ENCODE peak calls at places on chromosomes 6 and 20, in seven cellular contexts. One of them, this sample, is unnamed.

GRCh38 chr6:136775548-136775947 is 16.7 kb downstream of the MAP3K5 start:
- DNase-seq in HCT116: no peak
- DNase-seq in SK-N-SH: no peak
- DNase-seq in HepG2: no peak
- DNase-seq in K562: no peak
- DNase-seq in H1: no peak
- DNase-seq in GM12878: no peak
- DNase-seq in this sample: no peak

GRCh38 chr6:148179786-148180185 is 162.9 kb upstream of the SASH1 start:
- DNase-seq in HCT116: peak; percentile 10
- DNase-seq in SK-N-SH: no peak
- DNase-seq in HepG2: no peak
- DNase-seq in K562: peak; percentile 44
- DNase-seq in H1: no peak
- DNase-seq in GM12878: no peak
- DNase-seq in this sample: peak; percentile 37

GRCh38 chr20:13356087-13356486 is 135.0 kb downstream of the ISM1 start:
- DNase-seq in HCT116: no peak
- DNase-seq in SK-N-SH: no peak
- DNase-seq in HepG2: peak; percentile 44
- DNase-seq in K562: no peak
- DNase-seq in H1: no peak
- DNase-seq in GM12878: no peak
- DNase-seq in this sample: no peak

GRCh38 chr6:134464690-134465411 is 146.9 kb upstream of the SGK1 start:
- DNase-seq in HCT116: no peak
- DNase-seq in SK-N-SH: no peak
- DNase-seq in HepG2: no peak
- DNase-seq in K562: no peak
- DNase-seq in H1: no peak
- DNase-seq in GM12878: no peak
- DNase-seq in this sample: no peak

GRCh38 chr6:55445648-55446204 is 118.5 kb downstream of the GFRAL start:
- DNase-seq in HCT116: peak; percentile 8
- DNase-seq in SK-N-SH: peak; percentile 16
- DNase-seq in HepG2: peak; percentile 12
- DNase-seq in K562: peak; percentile 12
- DNase-seq in H1: no peak
- DNase-seq in GM12878: peak; percentile 4
- DNase-seq in this sample: peak; percentile 52

GRCh38 chr6:157673596-157673995 is 149.4 kb upstream of the SNX9 start:
- DNase-seq in HCT116: no peak
- DNase-seq in SK-N-SH: no peak
- DNase-seq in HepG2: no peak
- DNase-seq in K562: no peak
- DNase-seq in H1: no peak
- DNase-seq in GM12878: no peak
- DNase-seq in this sample: no peak

GRCh38 chr20:62676976-62677375 is 31.7 kb upstream of the NTSR1 start:
- DNase-seq in HCT116: no peak
- DNase-seq in SK-N-SH: no peak
- DNase-seq in HepG2: no peak
- DNase-seq in K562: no peak
- DNase-seq in H1: no peak
- DNase-seq in GM12878: no peak
- DNase-seq in this sample: no peak

GRCh38 chr6:3623451-3624267 is 127.9 kb downstream of the PXDC1 start:
- DNase-seq in HCT116: no peak
- DNase-seq in SK-N-SH: no peak
- DNase-seq in HepG2: no peak
- DNase-seq in K562: no peak
- DNase-seq in H1: no peak
- DNase-seq in GM12878: no peak
- DNase-seq in this sample: no peak

GRCh38 chr20:2476742-2477615 is 6.4 kb upstream of the SNRPB start:
- DNase-seq in HCT116: no peak
- DNase-seq in SK-N-SH: no peak
- DNase-seq in HepG2: peak; percentile 60
- DNase-seq in K562: no peak
- DNase-seq in H1: no peak
- DNase-seq in GM12878: no peak
- DNase-seq in this sample: no peak

GRCh38 chr20:39356913-39357312 is 394.8 kb downstream of the DHX35 start:
- DNase-seq in HCT116: no peak
- DNase-seq in SK-N-SH: no peak
- DNase-seq in HepG2: no peak
- DNase-seq in K562: no peak
- DNase-seq in H1: no peak
- DNase-seq in GM12878: no peak
- DNase-seq in this sample: no peak

GRCh38 chr6:141033101-141033500 is 1099.6 kb upstream of the GJE1 start:
- DNase-seq in HCT116: no peak
- DNase-seq in SK-N-SH: no peak
- DNase-seq in HepG2: no peak
- DNase-seq in K562: no peak
- DNase-seq in H1: no peak
- DNase-seq in GM12878: no peak
- DNase-seq in this sample: no peak

GRCh38 chr6:113860165-113860955 is 3.2 kb downstream of the MARCKS start:
- DNase-seq in HCT116: no peak
- DNase-seq in SK-N-SH: peak; percentile 65
- DNase-seq in HepG2: peak; percentile 42
- DNase-seq in K562: no peak
- DNase-seq in H1: no peak
- DNase-seq in GM12878: no peak
- DNase-seq in this sample: no peak

GRCh38 chr6:25370175-25371036 is 91.2 kb downstream of the CARMIL1 start:
- DNase-seq in HCT116: no peak
- DNase-seq in SK-N-SH: no peak
- DNase-seq in HepG2: no peak
- DNase-seq in K562: no peak
- DNase-seq in H1: no peak
- DNase-seq in GM12878: no peak
- DNase-seq in this sample: no peak

GRCh38 chr6:28537065-28537464 is 11.4 kb downstream of the GPX5 start:
- DNase-seq in HCT116: no peak
- DNase-seq in SK-N-SH: peak; percentile 28
- DNase-seq in HepG2: no peak
- DNase-seq in K562: no peak
- DNase-seq in H1: no peak
- DNase-seq in GM12878: no peak
- DNase-seq in this sample: no peak

GRCh38 chr6:105892577-105893262 is 193.4 kb upstream of the PRDM1 start:
- DNase-seq in HCT116: no peak
- DNase-seq in SK-N-SH: no peak
- DNase-seq in HepG2: peak; percentile 38
- DNase-seq in K562: peak; percentile 68
- DNase-seq in H1: no peak
- DNase-seq in GM12878: peak; percentile 74
- DNase-seq in this sample: no peak

GRCh38 chr6:17725083-17725482 is 18.4 kb upstream of the NUP153 start:
- DNase-seq in HCT116: no peak
- DNase-seq in SK-N-SH: peak; percentile 71
- DNase-seq in HepG2: peak; percentile 82
- DNase-seq in K562: peak; percentile 85
- DNase-seq in H1: peak; percentile 69
- DNase-seq in GM12878: no peak
- DNase-seq in this sample: no peak

DNA sequence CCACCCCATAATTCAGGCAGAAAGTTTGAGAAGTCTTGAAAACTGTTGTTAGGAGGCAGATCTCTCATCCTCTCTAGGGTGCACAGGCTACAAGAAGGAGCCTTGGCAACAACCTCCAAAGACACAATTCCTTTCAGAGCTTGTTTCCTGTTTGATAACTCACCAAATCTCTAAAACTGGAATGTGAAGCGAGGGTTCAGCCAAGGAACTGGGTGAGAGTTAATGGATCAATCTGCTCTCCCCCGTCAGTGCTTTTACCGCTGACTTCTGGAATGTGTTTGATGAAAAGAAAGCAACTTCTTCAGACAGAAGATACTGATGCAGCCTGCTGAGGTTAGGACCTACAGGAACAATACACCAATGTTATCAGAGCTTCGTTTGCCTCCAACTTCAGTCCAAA is 171.8 kb upstream of the BMP2 start:
- DNase-seq in HCT116: no peak
- DNase-seq in SK-N-SH: no peak
- DNase-seq in HepG2: no peak
- DNase-seq in K562: no peak
- DNase-seq in H1: no peak
- DNase-seq in GM12878: no peak
- DNase-seq in this sample: no peak
- TF ChIP-seq JUND in HCT116: no peak
- TF ChIP-seq JUND in SK-N-SH: no peak
- TF ChIP-seq JUND in HepG2: no peak
- TF ChIP-seq JUND in K562: no peak
- TF ChIP-seq JUND in H1: no peak
- TF ChIP-seq JUND in GM12878: no peak
- TF ChIP-seq JUND in this sample: no peak

GRCh38 chr6:21595265-21595950 is 1.9 kb downstream of the SOX4 start:
- DNase-seq in HCT116: no peak
- DNase-seq in SK-N-SH: peak; percentile 34
- DNase-seq in HepG2: no peak
- DNase-seq in K562: no peak
- DNase-seq in H1: no peak
- DNase-seq in GM12878: no peak
- DNase-seq in this sample: peak; percentile 36
- TF ChIP-seq JUND in HCT116: no peak
- TF ChIP-seq JUND in SK-N-SH: no peak
- TF ChIP-seq JUND in HepG2: no peak
- TF ChIP-seq JUND in K562: no peak
- TF ChIP-seq JUND in H1: no peak
- TF ChIP-seq JUND in GM12878: no peak
- TF ChIP-seq JUND in this sample: no peak

DNA sequence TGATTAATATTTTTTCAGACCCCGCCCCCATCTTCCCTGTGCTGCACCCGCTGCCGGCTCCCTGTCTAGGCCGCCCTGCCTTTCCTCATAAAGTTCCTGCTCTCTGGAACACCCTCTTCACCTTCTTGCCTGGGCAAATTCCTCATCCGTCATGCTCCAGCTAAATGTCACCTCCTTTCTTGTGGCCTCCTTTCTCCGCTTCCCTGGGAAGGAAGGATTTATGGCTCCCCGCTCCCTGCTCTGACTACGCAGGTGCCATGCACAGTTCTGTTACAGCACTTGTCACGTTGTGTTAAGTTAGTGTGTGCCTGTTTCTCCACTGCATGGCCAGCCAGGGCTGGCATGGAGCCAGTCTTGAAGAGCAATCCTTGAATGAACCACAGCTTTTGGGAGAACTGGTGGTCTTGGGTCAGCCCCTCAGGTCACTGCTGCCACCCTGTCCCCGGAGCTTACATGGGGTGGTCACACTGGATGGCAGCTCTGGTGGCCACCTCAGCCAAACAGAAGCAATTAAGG is 61.8 kb downstream of the CD40 start:
- DNase-seq in HCT116: no peak
- DNase-seq in SK-N-SH: no peak
- DNase-seq in HepG2: no peak
- DNase-seq in K562: no peak
- DNase-seq in H1: no peak
- DNase-seq in GM12878: no peak
- DNase-seq in this sample: no peak
- TF ChIP-seq JUND in HCT116: no peak
- TF ChIP-seq JUND in SK-N-SH: no peak
- TF ChIP-seq JUND in HepG2: no peak
- TF ChIP-seq JUND in K562: no peak
- TF ChIP-seq JUND in H1: no peak
- TF ChIP-seq JUND in GM12878: no peak
- TF ChIP-seq JUND in this sample: no peak

GRCh38 chr6:161058746-161059145 is 67.2 kb downstream of the MAP3K4 start:
- DNase-seq in HCT116: no peak
- DNase-seq in SK-N-SH: no peak
- DNase-seq in HepG2: no peak
- DNase-seq in K562: no peak
- DNase-seq in H1: no peak
- DNase-seq in GM12878: no peak
- DNase-seq in this sample: no peak
- TF ChIP-seq JUND in HCT116: no peak
- TF ChIP-seq JUND in SK-N-SH: no peak
- TF ChIP-seq JUND in HepG2: no peak
- TF ChIP-seq JUND in K562: no peak
- TF ChIP-seq JUND in H1: no peak
- TF ChIP-seq JUND in GM12878: no peak
- TF ChIP-seq JUND in this sample: no peak

GRCh38 chr6:144661101-144661806 is 376.1 kb downstream of the UTRN start:
- DNase-seq in HCT116: no peak
- DNase-seq in SK-N-SH: no peak
- DNase-seq in HepG2: peak; percentile 93
- DNase-seq in K562: no peak
- DNase-seq in H1: no peak
- DNase-seq in GM12878: no peak
- DNase-seq in this sample: no peak
- TF ChIP-seq JUND in HCT116: no peak
- TF ChIP-seq JUND in SK-N-SH: no peak
- TF ChIP-seq JUND in HepG2: no peak
- TF ChIP-seq JUND in K562: no peak
- TF ChIP-seq JUND in H1: no peak
- TF ChIP-seq JUND in GM12878: no peak
- TF ChIP-seq JUND in this sample: no peak

DNA sequence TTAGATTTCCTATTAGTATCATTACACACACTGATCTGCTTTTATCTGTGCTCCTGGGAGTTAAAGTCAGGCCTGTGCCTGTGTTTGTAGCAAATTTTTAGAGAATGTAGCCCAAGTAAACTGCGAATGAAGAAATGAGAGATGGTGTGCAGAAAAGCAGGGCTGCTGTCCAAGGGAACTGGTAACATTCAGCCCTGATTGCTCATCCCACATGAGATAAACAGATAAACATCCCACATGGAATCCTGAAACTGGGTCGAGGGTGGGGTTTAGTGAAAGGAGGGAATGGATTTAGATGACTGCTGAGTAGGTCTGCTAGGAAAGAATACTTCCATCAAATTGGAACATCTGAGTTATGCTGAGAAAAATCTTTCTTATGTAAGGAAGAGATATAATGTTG is 69.1 kb downstream of the GRIK2 start:
- DNase-seq in HCT116: no peak
- DNase-seq in SK-N-SH: peak; percentile 16
- DNase-seq in HepG2: no peak
- DNase-seq in K562: no peak
- DNase-seq in H1: no peak
- DNase-seq in GM12878: no peak
- DNase-seq in this sample: no peak
- TF ChIP-seq JUND in HCT116: no peak
- TF ChIP-seq JUND in SK-N-SH: no peak
- TF ChIP-seq JUND in HepG2: no peak
- TF ChIP-seq JUND in K562: no peak
- TF ChIP-seq JUND in H1: no peak
- TF ChIP-seq JUND in GM12878: no peak
- TF ChIP-seq JUND in this sample: no peak

GRCh38 chr6:43850314-43851203 is 80.5 kb downstream of the VEGFA start:
- DNase-seq in HCT116: no peak
- DNase-seq in SK-N-SH: no peak
- DNase-seq in HepG2: no peak
- DNase-seq in K562: no peak
- DNase-seq in H1: no peak
- DNase-seq in GM12878: no peak
- DNase-seq in this sample: no peak
- TF ChIP-seq JUND in HCT116: no peak
- TF ChIP-seq JUND in SK-N-SH: no peak
- TF ChIP-seq JUND in HepG2: no peak
- TF ChIP-seq JUND in K562: no peak
- TF ChIP-seq JUND in H1: no peak
- TF ChIP-seq JUND in GM12878: no peak
- TF ChIP-seq JUND in this sample: no peak

This sample was measured in T47D.